ENCODE peak calls at places on chromosomes 3 and 15, in eight cellular contexts. T is GM23338, N is upper lobe of left lung, A is HCT116, F is K562, G is HepG2, Z is Panc1, L is GM12878. R is an unnamed sample.
A peak's percentile ranks its signal among the peaks of the same experiment; 100 is the strongest.

GRCh38 chr3:29456901-29457300 is 176.0 kb downstream of the RBMS3 start:
- ATAC-seq in F (no peak), A (no peak), Z (no peak), G (no peak), N (no peak), T (no peak), L (no peak), R (no peak)

GRCh38 chr3:56704706-56705105 is 21.6 kb upstream of the TASOR start:
- ATAC-seq in A (no peak), G (no peak), Z (no peak), F (no peak), N (no peak), L (peak; percentile 81), T (no peak), R (no peak)

GRCh38 chr3:94456332-94456731 is 393.5 kb downstream of the NSUN3 start:
- ATAC-seq in N (no peak), Z (no peak), G (no peak), F (no peak), T (no peak), A (no peak), L (no peak), R (no peak)

GRCh38 chr3:153970735-153971347 is 150.3 kb upstream of the ARHGEF26 start:
- ATAC-seq in N (no peak), L (peak; percentile 27), Z (no peak), F (no peak), A (peak; percentile 40), T (no peak), G (no peak), R (no peak)

GRCh38 chr15:101359365-101359947 is 64.4 kb upstream of the SNRPA1 start:
- ATAC-seq in A (no peak), G (no peak), N (no peak), T (no peak), F (no peak), Z (peak; percentile 72), L (no peak), R (no peak)

GRCh38 chr3:197748597-197749314 is 927 bp upstream of the FYTTD1 start:
- ATAC-seq in N (no peak), G (no peak), T (no peak), Z (no peak), L (no peak), F (no peak), A (no peak), R (no peak)

GRCh38 chr3:186487037-186487436 is 57.1 kb downstream of the CRYGS start:
- ATAC-seq in N (no peak), A (no peak), T (no peak), G (no peak), L (no peak), F (no peak), Z (no peak), R (no peak)

GRCh38 chr15:93164409-93164808 is 75.4 kb upstream of the RGMA start:
- ATAC-seq in L (no peak), T (no peak), A (no peak), Z (no peak), G (no peak), N (no peak), F (no peak), R (no peak)

DNA sequence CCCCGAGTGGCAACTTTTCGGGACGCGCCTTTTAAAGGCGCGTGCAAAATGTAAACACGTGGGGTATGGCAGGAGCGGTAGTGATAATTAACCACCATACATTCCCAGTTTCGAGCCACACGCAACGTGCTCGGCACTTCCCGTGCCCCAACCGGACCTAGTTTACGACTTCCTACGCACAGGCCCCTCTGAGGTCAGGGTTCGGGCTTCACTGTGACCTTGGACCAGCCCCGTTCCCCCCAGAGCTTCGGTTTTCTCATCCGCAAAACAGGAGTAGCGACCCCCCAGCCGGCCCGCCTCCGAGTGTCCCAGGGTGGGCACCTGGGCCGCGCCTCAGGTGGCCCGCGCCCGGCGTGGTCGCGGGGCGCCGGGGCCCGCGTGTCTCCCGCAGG is 451 bp downstream of the CHCHD4 start:
- ATAC-seq in F (peak; percentile 55), T (peak; percentile 39), L (peak; percentile 63), N (peak; percentile 52), Z (peak; percentile 66), A (peak; percentile 34), G (peak; percentile 61), R (peak; percentile 38)
- TF ChIP-seq POLR2AphosphoS5 in F (no peak), T (no peak), L (peak; percentile 78), N (peak; percentile 5), Z (no peak), A (no peak), G (no peak), R (no peak)

GRCh38 chr15:83833569-83833968 is 179.6 kb downstream of the ADAMTSL3 start:
- ATAC-seq in A (no peak), Z (no peak), T (no peak), L (no peak), F (no peak), G (no peak), N (no peak), R (no peak)

GRCh38 chr15:83837946-83838571 is 184.1 kb downstream of the ADAMTSL3 start:
- ATAC-seq in Z (no peak), A (peak; percentile 99), T (peak; percentile 95), L (peak; percentile 74), G (peak; percentile 82), F (peak; percentile 67), N (no peak), R (no peak)

GRCh38 chr15:83830381-83830780 is 176.5 kb downstream of the ADAMTSL3 start:
- ATAC-seq in F (no peak), G (no peak), Z (no peak), T (no peak), N (no peak), A (no peak), L (no peak), R (no peak)

GRCh38 chr15:83838763-83839162 is 184.8 kb downstream of the ADAMTSL3 start:
- ATAC-seq in A (no peak), F (no peak), G (no peak), T (no peak), Z (no peak), L (no peak), N (no peak), R (no peak)

DNA sequence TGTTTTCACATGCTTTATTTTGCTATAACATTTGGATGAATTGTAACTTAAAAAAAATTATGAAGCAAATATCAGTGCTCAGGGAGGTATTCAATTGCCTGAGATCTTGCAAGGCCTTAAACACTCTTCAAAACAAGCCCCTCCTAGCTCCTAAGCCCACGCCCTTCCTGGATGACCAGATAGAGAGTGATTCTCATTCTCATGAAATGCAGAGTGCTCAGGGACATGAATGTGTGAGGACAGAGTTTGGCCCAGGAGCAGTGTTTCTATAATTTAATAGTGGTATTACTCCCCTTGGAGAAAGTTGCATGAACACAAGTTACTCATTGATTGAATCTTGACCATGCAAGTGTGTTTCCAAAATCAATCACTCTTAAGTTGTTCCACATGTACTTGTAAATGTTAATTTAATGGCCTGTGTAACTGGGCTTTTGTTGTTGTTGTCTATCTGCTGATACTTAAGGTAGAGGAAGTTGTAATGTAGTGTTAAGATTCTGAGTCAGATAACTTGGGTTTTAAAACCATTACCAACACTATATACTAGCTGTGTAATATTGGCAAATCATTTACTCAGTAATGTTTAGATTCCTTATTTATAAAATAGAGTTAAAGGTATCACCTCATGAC is 181.6 kb downstream of the ADAMTSL3 start:
- ATAC-seq in N (peak; percentile 76), L (no peak), G (no peak), A (no peak), T (no peak), F (no peak), Z (no peak), R (peak; percentile 81)
- H3K27ac ChIP-seq in N (no peak overlapping the region), L (no peak overlapping the region), G (no peak overlapping the region), A (no peak overlapping the region), T (no peak overlapping the region), F (no peak overlapping the region), Z (no peak overlapping the region), R (no peak overlapping the region)

GRCh38 chr15:29570121-29570930 is 251.9 kb downstream of the TJP1 start:
- ATAC-seq in F (no peak), G (peak; percentile 29), L (no peak), T (peak; percentile 18), N (no peak), Z (peak; percentile 75), A (no peak), R (no peak)

GRCh38 chr15:29568840-29569532 is 253.3 kb downstream of the TJP1 start:
- ATAC-seq in A (peak; percentile 100), G (peak; percentile 82), F (no peak), T (peak; percentile 58), N (no peak), Z (peak; percentile 87), L (no peak), R (no peak)

GRCh38 chr15:29569533-29570092 is 252.7 kb downstream of the TJP1 start:
- ATAC-seq in T (peak; percentile 24), L (no peak), Z (no peak), G (no peak), A (no peak), N (no peak), F (no peak), R (no peak)

GRCh38 chr15:29571728-29572454 is 250.4 kb downstream of the TJP1 start:
- ATAC-seq in Z (no peak), L (no peak), T (no peak), N (no peak), G (no peak), A (no peak), F (no peak), R (no peak)

GRCh38 chr15:29570931-29571727 is 251.1 kb downstream of the TJP1 start:
- ATAC-seq in Z (peak; percentile 68), N (peak; percentile 21), L (no peak), F (no peak), A (no peak), G (peak; percentile 78), T (peak; percentile 80), R (peak; percentile 34)
- TF ChIP-seq POLR2AphosphoS5 in Z (no peak), N (no peak), L (no peak), F (no peak), A (no peak), G (no peak), T (no peak), R (no peak)

GRCh38 chr3:141863497-141863896 is 12.9 kb upstream of the ATP1B3 start:
- ATAC-seq in T (no peak), Z (no peak), A (no peak), F (no peak), N (peak; percentile 63), L (no peak), G (no peak), R (no peak)

GRCh38 chr3:141859651-141860050 is 16.8 kb upstream of the ATP1B3 start:
- ATAC-seq in G (peak; percentile 83), F (peak; percentile 25), A (no peak), Z (no peak), N (no peak), L (no peak), T (no peak), R (no peak)

GRCh38 chr3:141860086-141860669 is 16.3 kb upstream of the ATP1B3 start:
- ATAC-seq in A (no peak), Z (peak; percentile 56), T (no peak), L (peak; percentile 21), N (no peak), F (peak; percentile 56), G (peak; percentile 73), R (no peak)

GRCh38 chr3:141862279-141862816 is 14.1 kb upstream of the ATP1B3 start:
- ATAC-seq in T (no peak), N (no peak), Z (no peak), F (peak; percentile 19), A (no peak), G (no peak), L (no peak), R (no peak)

DNA sequence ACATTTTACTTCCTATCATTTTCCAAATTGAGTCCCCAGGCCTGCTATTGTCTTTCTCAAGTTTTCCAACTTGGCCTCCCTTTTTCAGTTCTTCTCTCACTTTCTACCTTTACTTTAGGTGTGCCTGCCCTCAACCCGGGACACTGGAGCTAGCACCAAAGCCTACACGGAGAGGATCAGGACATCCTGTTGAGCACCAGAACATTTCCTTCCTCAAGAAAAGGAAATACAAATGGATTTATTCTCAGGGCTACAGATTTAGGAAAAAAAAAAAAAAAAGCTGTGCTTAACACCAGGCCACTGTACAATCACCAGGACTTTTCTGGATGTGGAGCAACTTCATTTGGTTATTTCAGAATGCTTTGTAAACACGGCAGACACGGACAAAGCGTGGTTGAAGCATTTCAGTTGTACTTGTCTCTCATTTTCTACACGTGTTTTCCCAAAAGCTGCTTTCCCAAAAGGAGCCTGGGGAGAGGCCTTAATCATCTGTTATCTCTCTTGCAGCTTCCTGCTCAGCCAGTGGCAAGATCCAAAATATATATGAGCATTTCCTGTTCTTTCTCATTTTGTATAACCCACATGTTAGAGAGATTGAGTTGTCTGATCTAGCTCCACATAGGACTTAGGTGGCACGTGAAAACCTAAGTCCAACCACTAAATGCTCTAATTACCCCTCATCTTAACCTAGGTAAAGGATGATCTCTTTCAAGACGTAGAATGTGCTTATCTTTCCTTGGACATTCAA is 15.5 kb upstream of the ATP1B3 start:
- ATAC-seq in N (no peak), G (peak; percentile 44), L (no peak), F (peak; percentile 61), A (no peak), T (no peak), Z (no peak), R (no peak)
- H3K27ac ChIP-seq in N (no peak overlapping the region), G (no peak overlapping the region), L (no peak overlapping the region), F (peak overlapping the region; percentile 35), A (no peak overlapping the region), T (no peak overlapping the region), Z (no peak overlapping the region), R (no peak overlapping the region)